ENCODE peak calls at places on chromosomes 12 and 14, in four cellular contexts. V is transverse colon, P is HCT116, K is suprapubic skin. X is an unnamed sample.

GRCh38 chr12:40953076-40953475 is 235.0 kb upstream of the PDZRN4 start:
- DNase-seq in K (no peak), V (no peak), P (no peak), X (no peak)

GRCh38 chr14:106372870-106373657 is 846.7 kb downstream of the TMEM121 start:
- DNase-seq in V (peak; percentile 72), P (peak; percentile 7), K (no peak), X (peak; percentile 68)

GRCh38 chr12:76558684-76559276 is 791 bp downstream of the OSBPL8 start:
- DNase-seq in P (no peak), K (peak; percentile 78), V (peak; percentile 74), X (peak; percentile 13)

GRCh38 chr12:125053821-125054220 is 11.4 kb upstream of the AACS start:
- DNase-seq in P (no peak), K (no peak), V (no peak), X (no peak)

GRCh38 chr12:51174501-51174900 is 1.6 kb upstream of the TFCP2 start:
- DNase-seq in V (no peak), K (no peak), P (no peak), X (no peak)

GRCh38 chr14:59870277-59871165 is at the start of gene RTN1:
- DNase-seq in P (no peak), V (peak; percentile 25), K (no peak), X (peak; percentile 39)

GRCh38 chr12:6193853-6194815 is 6.1 kb upstream of the CD9 start:
- DNase-seq in V (peak; percentile 56), P (no peak), K (peak; percentile 51), X (no peak)

GRCh38 chr14:77026166-77026929 is 2.2 kb downstream of the IRF2BPL start:
- DNase-seq in V (no peak), P (no peak), K (no peak), X (no peak)

GRCh38 chr14:46378248-46378647 is 273.3 kb downstream of the RPL10L start:
- DNase-seq in K (no peak), V (no peak), P (no peak), X (no peak)

GRCh38 chr12:64098709-64099354 is 123.3 kb downstream of the KICS2 start:
- DNase-seq in K (no peak), V (no peak), P (no peak), X (no peak)

GRCh38 chr14:31127690-31128089 is 79.9 kb downstream of the HECTD1 start:
- DNase-seq in V (no peak), K (no peak), P (no peak), X (no peak)

GRCh38 chr12:58765076-58765475 is 155.2 kb downstream of the LRIG3 start:
- DNase-seq in V (no peak), K (no peak), P (no peak), X (no peak)

GRCh38 chr12:130421896-130422295 is 84.2 kb downstream of the PIWIL1 start:
- DNase-seq in P (no peak), V (no peak), K (no peak), X (no peak)

GRCh38 chr12:31246470-31246850 is 79.5 kb downstream of the SINHCAF start:
- DNase-seq in V (no peak), K (no peak), P (no peak), X (no peak)

GRCh38 chr12:111753144-111753881 is 13.4 kb upstream of the ALDH2 start:
- DNase-seq in V (peak; percentile 75), K (no peak), P (peak; percentile 2), X (peak; percentile 54)

GRCh38 chr12:102454330-102454729 is 26.0 kb downstream of the IGF1 start:
- DNase-seq in K (no peak), P (no peak), V (no peak), X (no peak)

GRCh38 chr12:102459314-102459713 is 21.0 kb downstream of the IGF1 start:
- DNase-seq in P (no peak), V (no peak), K (no peak), X (no peak)

GRCh38 chr12:102452605-102453004 is 27.8 kb downstream of the IGF1 start:
- DNase-seq in K (no peak), P (no peak), V (no peak), X (no peak)

DNA sequence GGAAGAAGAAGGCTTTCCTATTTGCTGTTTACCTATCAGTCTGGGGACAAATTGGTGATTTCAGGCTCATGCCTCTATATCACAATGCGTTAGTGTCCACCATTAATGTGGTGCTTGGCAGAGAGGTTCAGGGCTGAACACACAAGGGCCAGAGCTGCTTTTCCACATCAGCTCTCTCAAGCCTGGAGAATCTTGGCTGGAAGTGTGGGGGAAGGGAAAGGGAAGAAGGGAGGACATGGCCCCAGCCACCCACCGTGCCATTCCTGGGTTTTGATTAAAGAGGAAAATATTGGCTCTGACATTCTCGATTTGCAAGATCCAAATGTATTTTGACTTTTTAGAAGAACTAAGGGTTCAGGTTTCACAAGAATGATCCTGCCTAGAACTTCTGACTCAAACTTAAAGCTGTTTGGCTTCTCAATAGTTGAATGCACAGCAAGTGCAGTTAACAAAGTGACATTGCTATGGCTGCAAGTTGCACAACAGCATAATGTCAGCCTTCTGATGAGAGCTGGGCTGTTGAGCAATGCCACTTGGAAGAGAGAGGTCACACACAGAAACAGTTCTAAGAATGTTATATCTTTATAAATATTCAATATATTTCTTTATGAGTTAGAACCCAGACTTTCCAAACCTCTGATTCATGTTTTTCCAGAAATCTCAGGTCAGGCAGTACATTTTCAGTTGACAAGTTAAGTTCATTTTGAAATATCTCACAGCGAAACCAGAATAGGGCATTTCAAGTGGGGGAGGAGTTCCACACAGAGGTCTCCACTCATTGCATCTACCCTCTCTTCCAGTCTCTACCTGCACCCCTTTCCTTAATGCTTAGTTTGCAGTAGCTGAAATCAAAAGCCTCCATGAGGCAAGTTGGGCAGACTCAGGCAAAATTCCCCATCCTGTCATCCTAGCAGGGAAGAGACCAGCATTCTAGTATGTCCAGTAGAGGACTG is 25.3 kb downstream of the IGF1 start:
- DNase-seq in V (peak; percentile 19), K (peak; percentile 67), P (no peak), X (no peak)
- TF ChIP-seq POLR2AphosphoS5 in V (no peak), K (no peak), P (no peak), X (no peak)

GRCh38 chr12:56157201-56158028 is 744 bp upstream of the MYL6 start:
- DNase-seq in K (peak; percentile 91), P (peak; percentile 70), V (peak; percentile 81), X (peak; percentile 64)
- TF ChIP-seq POLR2A in K (no peak), P (no peak), V (peak; percentile 3), X (no peak)

GRCh38 chr12:92550234-92550633 is 152.6 kb upstream of the PLEKHG7 start:
- DNase-seq in V (no peak), K (no peak), P (no peak), X (no peak)
- TF ChIP-seq POLR2AphosphoS5 in V (no peak), K (no peak), P (no peak), X (no peak)

DNA sequence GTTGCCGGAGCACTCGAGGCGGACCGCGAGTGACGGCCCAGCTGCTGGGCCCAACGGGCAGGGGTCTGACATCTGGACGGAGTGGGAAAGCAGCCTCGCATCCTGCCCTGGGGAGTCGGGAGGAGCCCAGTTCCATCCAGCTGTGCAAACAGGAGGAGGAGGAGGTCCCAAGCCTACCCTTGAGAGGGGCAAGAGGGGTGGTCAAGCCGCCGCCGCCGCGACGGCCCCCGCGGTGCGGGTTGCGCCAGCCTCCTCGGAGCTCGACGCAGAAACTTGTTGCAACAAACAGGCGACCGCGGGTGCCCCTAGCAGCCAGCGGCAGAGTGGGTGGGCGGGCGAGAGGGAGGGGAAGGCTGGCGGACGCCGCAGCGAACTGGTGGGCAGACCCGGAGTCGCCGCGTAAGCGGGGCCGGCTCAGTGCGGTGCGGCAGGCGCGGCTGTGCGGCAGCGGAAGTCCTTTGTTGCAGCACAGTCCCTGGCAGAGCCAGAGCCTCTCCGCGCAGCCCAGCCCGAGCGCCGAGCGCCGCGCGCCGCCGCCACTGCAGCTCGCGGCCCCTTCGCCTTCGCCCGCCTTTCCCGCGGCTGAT is at the start of gene ZBTB1:
- DNase-seq in V (peak; percentile 85), K (peak; percentile 95), P (peak; percentile 65), X (peak; percentile 30)
- TF ChIP-seq POLR2A in V (peak; percentile 91), K (peak; percentile 49), P (peak; percentile 85), X (peak; percentile 90)

GRCh38 chr12:95790912-95791849 is 617 bp upstream of the NTN4 start:
- DNase-seq in K (no peak), V (peak; percentile 20), P (no peak), X (peak; percentile 14)
- TF ChIP-seq POLR2AphosphoS5 in K (no peak), V (peak; percentile 10), P (no peak), X (no peak)

DNA sequence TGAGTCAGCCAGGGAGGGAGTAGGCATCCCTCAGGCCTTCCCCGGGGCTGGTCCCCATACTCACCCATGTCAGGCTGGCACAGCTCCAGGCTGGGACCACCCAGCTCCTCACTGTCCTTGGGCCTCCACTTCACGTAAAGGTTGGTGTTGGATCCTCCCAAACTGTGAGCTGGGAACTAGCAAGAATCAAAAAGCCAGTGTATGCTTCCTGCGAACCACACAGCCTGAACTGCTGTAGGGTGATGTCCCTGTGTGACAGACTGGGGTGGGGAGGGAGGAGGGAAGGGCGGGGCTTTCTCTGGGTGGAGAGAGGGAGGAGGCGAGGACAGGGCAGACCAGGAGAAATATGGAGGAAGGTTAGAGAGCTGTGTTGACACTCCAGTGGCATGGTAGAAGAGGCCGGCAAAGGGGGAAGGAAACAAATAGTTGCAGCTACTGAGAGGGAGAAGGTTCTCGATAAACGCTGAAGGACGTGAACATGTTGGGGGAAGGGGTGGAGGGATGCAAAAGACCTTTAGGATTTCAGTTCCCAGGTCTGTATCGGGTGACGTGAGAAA is 6.1 kb upstream of the BAZ2A start:
- DNase-seq in V (peak; percentile 93), K (peak; percentile 94), P (peak; percentile 83), X (no peak)
- TF ChIP-seq POLR2A in V (peak; percentile 95), K (no peak), P (no peak), X (no peak)

DNA sequence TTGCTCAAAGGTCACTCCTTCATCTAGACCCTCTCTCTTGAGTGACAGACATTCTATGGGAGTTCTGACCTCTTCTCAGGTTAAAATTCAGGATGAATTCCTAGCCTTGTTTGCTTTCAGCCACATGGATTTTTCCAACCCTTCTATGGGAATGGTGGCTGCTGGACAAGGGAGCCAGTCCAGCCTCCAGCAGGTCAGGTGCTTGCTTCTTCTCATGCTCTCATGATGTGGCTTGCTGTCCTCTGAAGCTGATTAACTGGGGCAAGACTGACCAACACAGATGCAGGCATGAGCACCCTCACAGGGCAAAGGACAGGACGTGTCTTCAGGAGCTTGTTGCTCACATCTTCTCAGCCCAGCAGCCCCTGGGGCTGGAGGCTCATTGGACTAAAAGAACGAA is 97.2 kb upstream of the SLC35F4 start:
- DNase-seq in P (no peak), V (no peak), K (no peak), X (no peak)
- TF ChIP-seq POLR2AphosphoS5 in P (no peak), V (no peak), K (no peak), X (no peak)

GRCh38 chr12:19915392-19916192 is 452.7 kb upstream of the PDE3A start:
- DNase-seq in K (no peak), V (no peak), P (peak; percentile 8), X (no peak)

GRCh38 chr12:19910681-19911080 is 457.7 kb upstream of the PDE3A start:
- DNase-seq in K (no peak), P (no peak), V (no peak), X (no peak)

GRCh38 chr12:19909418-19909817 is 458.9 kb upstream of the PDE3A start:
- DNase-seq in P (no peak), V (no peak), K (no peak), X (no peak)

GRCh38 chr12:19916193-19916498 is 452.2 kb upstream of the PDE3A start:
- DNase-seq in P (no peak), K (no peak), V (no peak), X (no peak)

GRCh38 chr12:19912996-19913395 is 455.3 kb upstream of the PDE3A start:
- DNase-seq in V (peak; percentile 58), P (no peak), K (no peak), X (no peak)
- TF ChIP-seq POLR2A in V (no peak), P (no peak), K (no peak), X (no peak)

GRCh38 chr12:82351390-82351789 is 6.8 kb downstream of the CCDC59 start:
- DNase-seq in K (no peak), P (no peak), V (no peak), X (no peak)
- TF ChIP-seq POLR2AphosphoS5 in K (no peak), P (no peak), V (no peak), X (no peak)

X was measured in GM12891.